ENCODE peak calls at places on chromosomes 13 and 19, in four cellular contexts. W, U, B and T are unnamed samples.

GRCh38 chr13:87080100-87080779 is 590.9 kb upstream of the SLITRK5 start:
- DNase-seq in W (no peak), U (no peak), B (no peak), T (no peak)

GRCh38 chr19:58545286-58546068 is 1.6 kb downstream of the TRIM28 start:
- DNase-seq in W (no peak), U (no peak), B (peak; percentile 23), T (no peak)

GRCh38 chr13:40394304-40394983 is 272.0 kb downstream of the FOXO1 start:
- DNase-seq in W (no peak), U (no peak), B (no peak), T (no peak)

GRCh38 chr19:53254451-53255341 is at the start of gene ZNF677:
- DNase-seq in W (no peak), U (no peak), B (peak; percentile 35), T (peak; percentile 90)

GRCh38 chr13:25468330-25469178 is 96.8 kb downstream of the ATP8A2 start:
- DNase-seq in W (no peak), U (no peak), B (peak; percentile 71), T (peak; percentile 74)

GRCh38 chr13:89966524-89966923 is 1381.0 kb upstream of the MIR17HG start:
- DNase-seq in W (no peak), U (no peak), B (no peak), T (no peak)

GRCh38 chr13:48476215-48476614 is 56.7 kb downstream of the RCBTB2 start:
- DNase-seq in W (no peak), U (no peak), B (no peak), T (no peak)

GRCh38 chr19:35704218-35704617 is at the start of gene ZBTB32:
- DNase-seq in W (no peak), U (no peak), B (peak; percentile 87), T (peak; percentile 83)

GRCh38 chr13:38763446-38764381 is 76.8 kb downstream of the FREM2 start:
- DNase-seq in W (no peak), U (peak; percentile 16), B (peak; percentile 24), T (peak; percentile 22)

GRCh38 chr19:42380155-42380554 is 9.9 kb downstream of the CNFN start:
- DNase-seq in W (no peak), U (no peak), B (no peak), T (no peak)

GRCh38 chr13:34357435-34358232 is 539.7 kb downstream of the RFC3 start:
- DNase-seq in W (no peak), U (no peak), B (no peak), T (no peak)

GRCh38 chr13:113660066-113660465 is 2.1 kb upstream of the ATP4B start:
- DNase-seq in W (no peak), U (no peak), B (no peak), T (no peak)

GRCh38 chr19:5743640-5744039 is 23.2 kb downstream of the CATSPERD start:
- DNase-seq in W (no peak), U (no peak), B (no peak), T (no peak)

GRCh38 chr13:53873558-53873957 is 844.9 kb downstream of the OLFM4 start:
- DNase-seq in W (no peak), U (no peak), B (no peak), T (peak; percentile 64)

GRCh38 chr13:82698383-82698782 is 1183.9 kb downstream of the SLITRK1 start:
- DNase-seq in W (no peak), U (no peak), B (no peak), T (no peak)

GRCh38 chr19:23404676-23405075 is 9.4 kb upstream of the ZNF91 start:
- DNase-seq in W (no peak), U (no peak), B (no peak), T (no peak)

GRCh38 chr13:95355491-95355890 is 54.2 kb upstream of the ABCC4 start:
- DNase-seq in W (no peak), U (no peak), B (no peak), T (no peak)

GRCh38 chr19:43526884-43527859 is at the start of gene ETHE1:
- DNase-seq in W (no peak), U (peak; percentile 44), B (peak; percentile 87), T (peak; percentile 89)
- TF ChIP-seq ETV6 in W (no peak), U (peak; percentile 80), B (no peak), T (no peak)

GRCh38 chr19:51034704-51035103 is at the start of gene KLK12:
- DNase-seq in W (no peak), U (no peak), B (no peak), T (no peak)
- TF ChIP-seq USF2 in W (no peak), U (no peak), B (no peak), T (no peak)

GRCh38 chr19:13764101-13764807 is at the start of gene MRI1:
- DNase-seq in W (no peak), U (peak; percentile 39), B (peak; percentile 88), T (peak; percentile 62)
- TF ChIP-seq MAX in W (no peak), U (peak; percentile 46), B (peak; percentile 70), T (peak; percentile 19)

GRCh38 chr13:50679321-50679720 is 164.2 kb downstream of the DLEU7 start:
- DNase-seq in W (no peak), U (no peak), B (no peak), T (no peak)

GRCh38 chr13:50678464-50679162 is 164.9 kb downstream of the DLEU7 start:
- DNase-seq in W (no peak), U (no peak), B (peak; percentile 30), T (no peak)

GRCh38 chr13:50672025-50672424 is 171.5 kb downstream of the DLEU7 start:
- DNase-seq in W (no peak), U (peak; percentile 86), B (no peak), T (no peak)

GRCh38 chr13:50677687-50678463 is 165.6 kb downstream of the DLEU7 start:
- DNase-seq in W (no peak), U (no peak), B (no peak), T (no peak)

DNA sequence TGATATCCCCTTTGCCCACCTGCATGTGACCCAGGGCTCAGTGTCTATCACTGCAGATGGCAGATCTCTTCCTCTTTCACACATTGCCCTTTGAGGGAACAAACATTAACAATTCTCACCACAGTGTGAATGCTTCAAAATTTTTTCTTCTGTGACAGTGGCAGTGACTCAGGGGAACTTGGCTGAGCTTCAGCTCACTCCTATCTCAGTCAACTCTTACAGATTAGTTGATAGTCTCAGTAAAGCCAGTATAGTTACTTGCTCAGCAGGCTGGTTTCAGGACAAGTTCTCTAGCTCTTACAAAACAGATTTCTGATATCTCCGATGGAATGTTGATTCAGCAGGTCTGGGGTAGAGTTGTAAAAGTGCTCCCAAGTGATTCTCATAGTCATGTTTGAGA is 166.9 kb downstream of the DLEU7 start:
- DNase-seq in W (no peak), U (no peak), B (peak; percentile 7), T (no peak)
- TF ChIP-seq ETV6 in W (no peak), U (no peak), B (no peak), T (no peak)

GRCh38 chr19:17420267-17420924 is 549 bp downstream of the MVB12A start:
- DNase-seq in W (no peak), U (no peak), B (peak; percentile 32), T (peak; percentile 59)

GRCh38 chr19:17421942-17422341 is 2.1 kb downstream of the MVB12A start:
- DNase-seq in W (no peak), U (no peak), B (no peak), T (no peak)

GRCh38 chr19:17429661-17430101 is 9.8 kb downstream of the MVB12A start:
- DNase-seq in W (no peak), U (no peak), B (peak; percentile 16), T (no peak)

GRCh38 chr19:17423429-17424208 is 3.8 kb downstream of the MVB12A start:
- DNase-seq in W (no peak), U (no peak), B (no peak), T (no peak)

DNA sequence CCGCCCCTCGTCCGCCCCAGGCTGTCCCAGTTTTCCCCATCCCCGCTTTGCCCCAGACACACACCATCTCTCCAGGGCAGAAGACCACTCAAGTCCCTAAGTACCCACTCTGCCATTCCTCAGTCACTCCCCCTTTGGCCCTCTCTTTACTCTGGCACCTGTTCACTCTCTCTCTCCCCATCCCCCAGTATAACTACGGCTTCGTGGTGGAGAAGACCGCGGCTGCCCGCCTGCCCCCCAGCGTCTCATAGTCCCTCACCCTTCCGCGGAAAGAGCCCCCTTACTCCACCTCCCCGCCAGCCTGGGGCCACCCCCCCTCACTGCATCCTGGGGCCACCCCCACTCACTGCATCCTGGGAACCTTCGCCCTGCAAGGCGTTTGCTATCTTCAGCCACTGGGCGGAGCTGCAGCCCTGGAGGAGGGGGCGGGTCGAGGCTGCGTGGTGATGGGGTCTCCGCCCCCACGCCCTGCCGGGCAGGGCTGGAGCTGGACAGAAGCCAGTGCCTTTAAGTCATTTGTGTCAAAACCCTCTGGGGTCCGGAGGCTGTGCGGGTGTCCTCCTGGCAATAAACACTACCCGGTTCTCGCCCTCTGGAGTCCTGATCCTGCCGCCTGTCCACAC is 5.0 kb downstream of the MVB12A start:
- DNase-seq in W (no peak), U (no peak), B (peak; percentile 90), T (peak; percentile 92)
- TF ChIP-seq USF2 in W (no peak), U (no peak), B (no peak), T (no peak)